ENCODE peak calls at places on chromosomes 2 and 18, in seven cellular contexts. P is brain microvascular endothelial cell, O is astrocyte of the spinal cord, J is HCEC 1CT, Z is IMR-90, V is T-helper 17 cell, R is ovary. K is an unnamed sample.

GRCh38 chr2:123597995-123598394 is 427.1 kb upstream of the CNTNAP5 start:
- DNase-seq in P (no peak), O (no peak), J (no peak), Z (no peak), V (no peak), R (no peak), K (no peak)

GRCh38 chr18:47930086-47930843 is at the start of gene SMAD2:
- DNase-seq in P (peak; percentile 48), O (peak; percentile 71), J (peak; percentile 74), Z (peak; percentile 35), V (peak; percentile 81), R (peak; percentile 80), K (peak; percentile 76)

GRCh38 chr2:238966274-238966937 is 118.5 kb downstream of the TWIST2 start:
- DNase-seq in P (no peak), O (no peak), J (no peak), Z (no peak), V (no peak), R (no peak), K (no peak)

GRCh38 chr2:152762202-152762601 is 43.8 kb downstream of the ARL6IP6 start:
- DNase-seq in P (peak; percentile 77), O (peak; percentile 67), J (peak; percentile 96), Z (peak; percentile 96), V (no peak), R (no peak), K (no peak)

GRCh38 chr2:108922141-108922915 is 66.7 kb downstream of the EDAR start:
- DNase-seq in P (no peak), O (peak; percentile 60), J (peak; percentile 40), Z (peak; percentile 22), V (no peak), R (no peak), K (no peak)

GRCh38 chr2:7927694-7928093 is 754.2 kb upstream of the ID2 start:
- DNase-seq in P (no peak), O (no peak), J (no peak), Z (no peak), V (no peak), R (no peak), K (no peak)

GRCh38 chr2:120516323-120517314 is 170.7 kb downstream of the INHBB start:
- DNase-seq in P (no peak), O (no peak), J (peak; percentile 13), Z (peak; percentile 3), V (no peak), R (no peak), K (no peak)

GRCh38 chr2:73823916-73824523 is 4.7 kb upstream of the STAMBP start:
- DNase-seq in P (peak; percentile 59), O (peak; percentile 88), J (peak; percentile 65), Z (peak; percentile 91), V (no peak), R (no peak), K (no peak)

GRCh38 chr2:95384854-95385569 is 17.5 kb upstream of the FAHD2A start:
- DNase-seq in P (no peak), O (no peak), J (no peak), Z (no peak), V (no peak), R (peak; percentile 73), K (no peak)

GRCh38 chr2:206836722-206837121 is 71.3 kb downstream of the FASTKD2 start:
- DNase-seq in P (no peak), O (no peak), J (no peak), Z (no peak), V (no peak), R (no peak), K (no peak)

GRCh38 chr2:187825108-187825507 is 270.9 kb upstream of the TFPI start:
- DNase-seq in P (no peak), O (no peak), J (no peak), Z (no peak), V (no peak), R (no peak), K (no peak)

GRCh38 chr18:48003426-48004349 is 73.2 kb upstream of the SMAD2 start:
- DNase-seq in P (peak; percentile 22), O (peak; percentile 66), J (no peak), Z (no peak), V (no peak), R (no peak), K (no peak)

GRCh38 chr18:37391698-37392548 is 173.7 kb downstream of the CELF4 start:
- DNase-seq in P (no peak), O (no peak), J (no peak), Z (no peak), V (no peak), R (no peak), K (no peak)

GRCh38 chr2:46151582-46151981 is 145.6 kb upstream of the EPAS1 start:
- DNase-seq in P (no peak), O (peak; percentile 7), J (no peak), Z (peak; percentile 60), V (no peak), R (no peak), K (no peak)

GRCh38 chr2:163247151-163247872 is 408.7 kb upstream of the KCNH7 start:
- DNase-seq in P (no peak), O (no peak), J (no peak), Z (no peak), V (no peak), R (no peak), K (no peak)

GRCh38 chr2:31429759-31430438 is 15.4 kb upstream of the XDH start:
- DNase-seq in P (no peak), O (peak; percentile 40), J (peak; percentile 12), Z (peak; percentile 50), V (peak; percentile 28), R (no peak), K (peak; percentile 7)

GRCh38 chr2:196170681-196171247 is 614 bp downstream of the STK17B start:
- DNase-seq in P (peak; percentile 21), O (no peak), J (peak; percentile 76), Z (peak; percentile 60), V (peak; percentile 19), R (no peak), K (no peak)

GRCh38 chr18:23573948-23574431 is 12.3 kb downstream of the NPC1 start:
- DNase-seq in P (peak; percentile 55), O (peak; percentile 72), J (peak; percentile 85), Z (peak; percentile 72), V (no peak), R (peak; percentile 30), K (no peak)

GRCh38 chr2:155965415-155966070 is 367.0 kb downstream of the NR4A2 start:
- DNase-seq in P (no peak), O (no peak), J (no peak), Z (no peak), V (no peak), R (no peak), K (no peak)

GRCh38 chr2:6657872-6658271 is 207.8 kb downstream of the CMPK2 start:
- DNase-seq in P (no peak), O (no peak), J (no peak), Z (no peak), V (no peak), R (no peak), K (no peak)

GRCh38 chr2:20509766-20510490 is 63.1 kb downstream of the RHOB start:
- DNase-seq in P (no peak), O (no peak), J (no peak), Z (peak; percentile 49), V (no peak), R (peak; percentile 58), K (no peak)

K was measured in activated T-helper 1 cell treated with Interleukin-2 at 50 U/mL for 16 hours.